ENCODE peak calls at places on chromosomes 5 and 9, in nine cellular contexts. I is AG10803; Z is HT1080; U is activated naive CD8-positive, alpha-beta T cell treated with anti-CD3 and anti-CD28 coated beads for 36 hours; N is posterior cingulate gyrus; B is Kasumi-1; S is esophagus squamous epithelium; F is effector CD4-positive, alpha-beta T cell; P is GM03348. X is an unnamed sample.

GRCh38 chr5:150616024-150616470 is 24.4 kb upstream of the SYNPO start:
- DNase-seq in Z (no peak), S (no peak), P (no peak), U (no peak), N (no peak), B (no peak), F (no peak), I (no peak), X (peak)

GRCh38 chr9:128892223-128892892 is 10.4 kb downstream of the LRRC8A start:
- DNase-seq in Z (peak), S (peak), F (no peak), B (peak), P (peak), N (peak), I (peak), U (peak), X (peak)

GRCh38 chr5:41921874-41922273 is 3.2 kb upstream of the FBXO4 start:
- DNase-seq in P (no peak), F (no peak), B (no peak), U (no peak), S (no peak), I (peak), Z (peak), N (no peak), X (peak)

GRCh38 chr5:130337179-130337888 is 433.1 kb downstream of the CHSY3 start:
- DNase-seq in P (peak), I (peak), N (no peak), F (no peak), B (no peak), Z (peak), U (no peak), S (no peak), X (peak)

GRCh38 chr9:85617271-85617670 is 124.5 kb downstream of the AGTPBP1 start:
- DNase-seq in U (no peak), Z (no peak), S (no peak), F (no peak), N (no peak), I (no peak), B (no peak), P (no peak), X (no peak)

GRCh38 chr5:56269216-56269927 is 36.2 kb upstream of the ANKRD55 start:
- DNase-seq in P (peak), S (no peak), F (no peak), I (peak), B (peak), Z (no peak), U (peak), N (no peak), X (peak)

GRCh38 chr5:38541174-38541724 is 15.2 kb downstream of the LIFR start:
- DNase-seq in P (no peak), F (no peak), B (no peak), S (no peak), U (no peak), N (no peak), I (no peak), Z (no peak), X (no peak)

GRCh38 chr5:138032028-138032571 is 779 bp downstream of the FAM13B start:
- DNase-seq in F (peak), B (peak), P (no peak), Z (no peak), I (peak), N (peak), S (peak), U (no peak), X (peak)

GRCh38 chr5:176409765-176410164 is 6.6 kb downstream of the CLTB start:
- DNase-seq in F (no peak), N (no peak), Z (no peak), I (no peak), P (no peak), S (no peak), B (no peak), U (no peak), X (no peak)

GRCh38 chr5:55657443-55657842 is 54.7 kb downstream of the SLC38A9 start:
- DNase-seq in N (no peak), Z (no peak), U (no peak), S (no peak), I (no peak), B (no peak), F (no peak), P (no peak), X (no peak)

GRCh38 chr5:17288570-17288969 is 71.1 kb downstream of the BASP1 start:
- DNase-seq in N (no peak), U (no peak), I (no peak), B (no peak), F (no peak), S (no peak), P (no peak), Z (no peak), X (no peak)

GRCh38 chr5:127521138-127521770 is 3.8 kb downstream of the PRRC1 start:
- DNase-seq in I (no peak), N (no peak), Z (no peak), F (no peak), B (no peak), P (no peak), U (no peak), S (no peak), X (no peak)

GRCh38 chr9:131111186-131111853 is 14.1 kb upstream of the NUP214 start:
- DNase-seq in Z (no peak), F (no peak), I (no peak), U (no peak), N (no peak), P (no peak), B (no peak), S (no peak), X (no peak)

GRCh38 chr5:76943006-76943405 is 9.8 kb upstream of the CRHBP start:
- DNase-seq in I (no peak), U (no peak), F (no peak), N (no peak), Z (no peak), P (no peak), S (no peak), B (no peak), X (no peak)

GRCh38 chr9:137318976-137319375 is 16.9 kb upstream of the NRARP start:
- DNase-seq in F (no peak), N (peak), I (no peak), Z (no peak), P (peak), S (no peak), U (no peak), B (no peak), X (no peak)

GRCh38 chr5:10596886-10597451 is 33.1 kb downstream of the ANKRD33B start:
- DNase-seq in I (no peak), Z (no peak), B (no peak), N (no peak), F (no peak), U (no peak), P (no peak), S (no peak), X (no peak)

GRCh38 chr5:121987052-121987684 is 25.4 kb downstream of the SRFBP1 start:
- DNase-seq in S (no peak), U (no peak), B (no peak), Z (no peak), P (no peak), N (no peak), F (no peak), I (no peak), X (no peak)

GRCh38 chr5:122170630-122171029 is 41.3 kb downstream of the ZNF474 start:
- DNase-seq in Z (peak), I (no peak), F (no peak), B (no peak), P (no peak), U (no peak), N (peak), S (no peak), X (peak)

GRCh38 chr5:170293273-170293672 is 4.3 kb downstream of the LCP2 start:
- DNase-seq in S (peak), I (no peak), F (peak), P (no peak), N (no peak), Z (no peak), U (peak), B (peak), X (no peak)

X was measured in MCF 10A.